ENCODE peak calls at places on chromosomes 2 and 18, in eight cellular contexts. O is BE2C; H is CD8-positive, alpha-beta memory T cell; L is GM23248; J is adrenal gland; D is PC-9; C is spleen; T is tibial nerve. P is an unnamed sample. For H3K9me3, the result is how much of the 10 kb centered on the place peaks cover.

GRCh38 chr2:216108310-216108966 is 710 bp upstream of the XRCC5 start:
- DNase-seq in O (peak), H (no peak), L (peak), J (no peak), D (no peak), C (no peak), T (no peak), P (no peak)

GRCh38 chr2:187497858-187498463 is 49.9 kb upstream of the CALCRL start:
- DNase-seq in O (no peak), H (no peak), L (peak), J (no peak), D (no peak), C (no peak), T (peak), P (no peak)

GRCh38 chr2:117771969-117772630 is 42.4 kb upstream of the DDX18 start:
- DNase-seq in O (no peak), H (no peak), L (peak), J (no peak), D (no peak), C (no peak), T (no peak), P (no peak)

GRCh38 chr2:25279091-25279651 is 62.6 kb downstream of the DNMT3A start:
- DNase-seq in O (peak), H (no peak), L (peak), J (peak), D (peak), C (peak), T (peak), P (no peak)

GRCh38 chr2:162245051-162245450 is 1.8 kb upstream of the FAP start:
- DNase-seq in O (no peak), H (no peak), L (peak), J (no peak), D (no peak), C (no peak), T (no peak), P (no peak)

GRCh38 chr2:210667726-210668125 is 111.3 kb downstream of the CPS1 start:
- DNase-seq in O (no peak), H (no peak), L (peak), J (no peak), D (no peak), C (no peak), T (no peak), P (no peak)

GRCh38 chr2:24082787-24083566 is 1.7 kb downstream of the TP53I3 start:
- DNase-seq in O (no peak), H (no peak), L (peak), J (no peak), D (no peak), C (peak), T (no peak), P (no peak)

GRCh38 chr18:9563326-9563725 is 51.0 kb downstream of the PPP4R1 start:
- DNase-seq in O (no peak), H (no peak), L (no peak), J (no peak), D (no peak), C (no peak), T (no peak), P (no peak)

GRCh38 chr2:207122914-207123744 is 42.6 kb downstream of the KLF7 start:
- DNase-seq in O (no peak), H (no peak), L (no peak), J (no peak), D (peak), C (no peak), T (no peak), P (no peak)

GRCh38 chr2:69618362-69618761 is 25.2 kb downstream of the AAK1 start:
- DNase-seq in O (no peak), H (no peak), L (peak), J (peak), D (no peak), C (no peak), T (peak), P (no peak)

GRCh38 chr2:209391776-209392401 is 32.0 kb upstream of the MAP2 start:
- DNase-seq in O (no peak), H (no peak), L (peak), J (peak), D (peak), C (no peak), T (no peak), P (no peak)

GRCh38 chr2:219769044-219770030 is 141.9 kb downstream of the SLC4A3 start:
- DNase-seq in O (no peak), H (no peak), L (peak), J (peak), D (no peak), C (no peak), T (no peak), P (no peak)

GRCh38 chr2:19731040-19731439 is 170.7 kb downstream of the TTC32 start:
- DNase-seq in O (no peak), H (no peak), L (no peak), J (no peak), D (no peak), C (no peak), T (no peak), P (no peak)

GRCh38 chr2:156399950-156400703 is 36.1 kb upstream of the GPD2 start:
- DNase-seq in O (peak), H (no peak), L (peak), J (peak), D (peak), C (peak), T (no peak), P (peak)

GRCh38 chr2:125638345-125638744 is 1017.6 kb upstream of the GYPC start:
- DNase-seq in O (no peak), H (no peak), L (no peak), J (no peak), D (no peak), C (no peak), T (no peak), P (no peak)

GRCh38 chr2:21256006-21256405 is 132.2 kb downstream of the TDRD15 start:
- DNase-seq in O (peak), H (no peak), L (no peak), J (peak), D (no peak), C (no peak), T (peak), P (no peak)

DNA sequence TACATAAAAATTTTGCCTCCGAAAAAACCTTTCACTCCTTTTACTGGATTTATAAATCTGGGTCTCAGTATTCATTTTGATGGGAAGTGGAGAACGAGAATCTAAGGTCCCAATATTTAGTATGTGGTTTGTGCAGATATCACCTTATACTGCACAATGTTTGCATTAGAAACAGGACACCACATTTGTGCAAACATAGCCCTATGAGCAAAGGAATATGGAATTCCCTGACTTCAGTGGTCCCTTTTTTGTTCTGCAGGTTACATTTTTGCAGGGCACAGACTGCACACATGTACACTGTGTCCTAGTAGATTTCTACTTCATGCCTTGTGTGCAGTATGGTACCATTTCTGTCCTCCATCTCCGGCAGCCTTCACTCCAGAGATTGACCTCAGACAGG is 130.0 kb downstream of the CDH19 start:
- DNase-seq in O (no peak), H (no peak), L (no peak), J (no peak), D (no peak), C (no peak), T (no peak), P (no peak)
- H3K9me3 ChIP-seq in O (under half), H (under half), L (under half), J (under half), D (under half), C (under half), T (under half), P (under half)

GRCh38 chr2:119223521-119224390 is at the start of gene STEAP3:
- DNase-seq in O (peak), H (no peak), L (peak), J (peak), D (peak), C (peak), T (peak), P (no peak)
- H3K9me3 ChIP-seq in O (under half), H (under half), L (under half), J (under half), D (under half), C (under half), T (under half), P (under half)

GRCh38 chr18:5710235-5710634 is 166.4 kb upstream of the EPB41L3 start:
- DNase-seq in O (no peak), H (no peak), L (no peak), J (no peak), D (no peak), C (no peak), T (no peak), P (no peak)
- H3K9me3 ChIP-seq in O (under half), H (under half), L (under half), J (under half), D (under half), C (under half), T (under half), P (under half)

GRCh38 chr2:217297096-217297495 is 437.2 kb upstream of the TNP1 start:
- DNase-seq in O (no peak), H (no peak), L (no peak), J (no peak), D (no peak), C (no peak), T (no peak), P (no peak)

GRCh38 chr2:217293607-217294006 is 433.7 kb upstream of the TNP1 start:
- DNase-seq in O (no peak), H (no peak), L (no peak), J (no peak), D (no peak), C (no peak), T (no peak), P (no peak)

GRCh38 chr2:217293046-217293445 is 433.2 kb upstream of the TNP1 start:
- DNase-seq in O (no peak), H (no peak), L (no peak), J (no peak), D (no peak), C (no peak), T (no peak), P (no peak)

GRCh38 chr2:217294211-217294610 is 434.3 kb upstream of the TNP1 start:
- DNase-seq in O (no peak), H (no peak), L (no peak), J (no peak), D (no peak), C (no peak), T (no peak), P (no peak)

DNA sequence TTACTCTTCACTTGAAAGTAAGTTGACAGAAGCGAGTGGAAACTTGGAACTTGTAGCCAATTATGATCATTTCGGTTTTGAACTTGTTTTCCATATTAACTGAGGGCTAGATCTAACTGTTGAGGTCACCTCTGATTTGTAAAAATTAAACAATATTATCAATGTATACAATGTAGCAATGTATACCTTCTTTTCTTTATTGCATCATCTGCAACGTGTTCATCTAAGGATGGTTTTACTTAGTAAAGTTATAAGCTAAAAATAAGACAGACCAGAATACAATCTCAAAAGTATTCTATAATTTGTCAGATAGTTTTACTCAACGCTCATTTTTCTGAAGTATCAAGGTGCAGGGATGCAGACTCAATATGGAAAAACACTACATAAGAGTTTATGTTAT is 435.0 kb upstream of the TNP1 start:
- DNase-seq in O (no peak), H (no peak), L (no peak), J (no peak), D (no peak), C (no peak), T (no peak), P (no peak)
- H3K9me3 ChIP-seq in O (under half), H (under half), L (under half), J (under half), D (under half), C (under half), T (under half), P (under half)

GRCh38 chr2:51921076-51921475 is 889.1 kb upstream of the NRXN1 start:
- DNase-seq in O (no peak), H (no peak), L (no peak), J (no peak), D (no peak), C (no peak), T (no peak), P (no peak)

GRCh38 chr2:51919395-51919794 is 887.5 kb upstream of the NRXN1 start:
- DNase-seq in O (no peak), H (no peak), L (peak), J (no peak), D (peak), C (no peak), T (no peak), P (no peak)

GRCh38 chr2:51920509-51920908 is 888.6 kb upstream of the NRXN1 start:
- DNase-seq in O (no peak), H (no peak), L (no peak), J (no peak), D (peak), C (no peak), T (no peak), P (no peak)

GRCh38 chr2:51918113-51918512 is 886.2 kb upstream of the NRXN1 start:
- DNase-seq in O (no peak), H (no peak), L (peak), J (no peak), D (no peak), C (no peak), T (no peak), P (no peak)
- H3K9me3 ChIP-seq in O (under half), H (under half), L (under half), J (under half), D (under half), C (under half), T (under half), P (under half)

GRCh38 chr2:106041150-106041549 is 153.0 kb downstream of the UXS1 start:
- DNase-seq in O (no peak), H (no peak), L (no peak), J (no peak), D (no peak), C (no peak), T (no peak), P (no peak)

GRCh38 chr2:106038598-106039375 is 155.3 kb downstream of the UXS1 start:
- DNase-seq in O (peak), H (no peak), L (peak), J (no peak), D (no peak), C (no peak), T (no peak), P (no peak)

GRCh38 chr2:106039634-106040033 is 154.5 kb downstream of the UXS1 start:
- DNase-seq in O (no peak), H (no peak), L (no peak), J (no peak), D (no peak), C (no peak), T (no peak), P (no peak)

DNA sequence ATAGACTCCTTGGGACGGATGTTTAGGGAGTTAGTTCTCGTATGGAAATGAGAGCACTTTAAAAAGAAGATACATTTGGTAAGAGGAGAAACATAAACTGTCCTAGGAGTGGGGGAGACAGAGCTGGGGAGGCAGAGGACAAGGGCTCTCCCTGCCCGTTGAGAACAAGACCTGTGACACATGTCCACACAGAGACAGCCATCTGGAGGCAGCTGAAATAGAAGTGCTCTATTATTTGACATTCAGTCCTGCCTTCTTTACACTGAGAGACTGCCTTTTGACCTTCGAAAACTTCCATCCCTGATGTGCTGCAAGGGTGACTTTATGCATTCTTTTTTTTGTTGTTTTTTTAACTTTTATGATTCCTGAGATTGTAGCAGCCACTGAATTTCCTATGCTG is 150.1 kb downstream of the UXS1 start:
- DNase-seq in O (no peak), H (no peak), L (no peak), J (no peak), D (no peak), C (no peak), T (no peak), P (no peak)
- H3K9me3 ChIP-seq in O (under half), H (under half), L (under half), J (under half), D (under half), C (under half), T (under half), P (under half)

GRCh38 chr2:98543214-98543613 is 65.1 kb downstream of the COA5 start:
- DNase-seq in O (no peak), H (no peak), L (no peak), J (no peak), D (no peak), C (peak), T (no peak), P (no peak)
- H3K9me3 ChIP-seq in O (under half), H (under half), L (under half), J (under half), D (under half), C (under half), T (under half), P (under half)

GRCh38 chr2:173323371-173323770 is 31.3 kb upstream of the CDCA7 start:
- DNase-seq in O (no peak), H (no peak), L (no peak), J (no peak), D (no peak), C (no peak), T (no peak), P (no peak)
- H3K9me3 ChIP-seq in O (under half), H (under half), L (under half), J (under half), D (under half), C (half or more), T (under half), P (under half)

DNA sequence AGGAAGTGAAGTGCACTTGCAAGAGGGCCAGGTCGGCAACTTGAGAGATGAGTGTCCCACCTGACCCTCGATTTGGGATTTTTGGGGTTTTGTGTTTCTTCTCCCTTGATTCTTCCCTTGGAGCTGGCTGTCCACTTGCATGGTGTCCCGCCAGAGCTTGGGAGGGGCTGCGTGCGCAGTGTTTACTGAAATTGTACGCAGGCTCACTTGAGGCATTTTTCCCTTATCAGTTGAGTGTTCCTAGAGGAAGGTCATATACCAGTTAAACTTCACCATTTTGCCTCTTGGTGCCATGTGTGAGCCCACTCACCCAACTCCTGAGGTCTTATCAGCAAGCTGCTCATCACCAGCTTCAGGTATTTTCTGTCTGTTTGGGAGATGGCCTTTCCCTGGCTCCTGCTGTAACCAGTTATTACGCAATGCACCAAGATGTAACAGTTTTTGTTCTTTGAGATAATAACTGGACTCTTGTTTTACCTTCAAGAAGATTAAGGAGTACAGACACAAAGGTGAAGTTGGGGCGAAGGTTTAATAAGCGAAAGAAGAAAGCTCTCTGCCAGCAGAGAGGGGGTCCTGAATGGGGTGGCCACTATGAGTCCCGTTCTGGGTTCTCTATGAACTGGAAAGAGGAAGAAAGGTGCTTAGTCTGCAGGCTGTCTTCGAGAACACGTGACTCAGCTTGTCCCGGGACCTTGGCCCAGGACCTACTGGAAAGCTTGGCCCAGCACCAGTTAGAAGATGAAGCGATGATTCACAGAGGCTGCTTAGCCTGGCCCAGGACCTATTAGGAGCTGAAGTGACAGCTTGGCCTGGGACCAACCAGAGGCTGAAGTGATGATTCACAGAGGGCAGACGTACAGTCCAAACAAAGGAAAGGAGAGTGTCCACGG is 21.5 kb upstream of the TXNL4A start:
- DNase-seq in O (no peak), H (no peak), L (peak), J (peak), D (peak), C (no peak), T (no peak), P (no peak)
- H3K9me3 ChIP-seq in O (under half), H (under half), L (under half), J (under half), D (under half), C (half or more), T (under half), P (under half)

DNA sequence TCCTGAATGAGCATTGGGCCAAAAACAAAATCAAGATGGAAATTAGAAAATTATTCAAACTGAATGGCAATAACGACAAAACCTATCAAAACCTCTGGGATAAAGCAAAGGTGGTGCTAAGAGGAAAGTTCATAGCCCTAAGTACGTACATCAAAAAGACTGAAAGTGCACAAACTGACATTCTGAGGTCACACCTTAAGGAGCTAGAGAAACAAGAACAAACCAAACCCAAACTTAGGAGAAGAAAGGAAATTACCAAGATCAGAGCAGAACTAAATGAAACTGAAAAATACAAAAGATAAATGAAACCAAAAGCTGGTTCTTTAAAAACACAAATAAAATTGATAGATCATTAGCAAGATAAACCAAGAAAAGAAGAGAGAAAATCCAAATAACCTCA is 1543.5 kb upstream of the ACVR2A start:
- DNase-seq in O (no peak), H (no peak), L (no peak), J (no peak), D (no peak), C (no peak), T (no peak), P (no peak)
- H3K9me3 ChIP-seq in O (under half), H (under half), L (under half), J (under half), D (under half), C (half or more), T (under half), P (under half)

P was measured in T-helper 17 cell.